ENCODE peak calls at places on chromosomes 3 and 15, in nine cellular contexts. One of them, this sample, is unnamed.

GRCh38 chr3:66336358-66336766 is 115.6 kb downstream of the SLC25A26 start:
- DNase-seq in cardiac muscle cell: peak
- DNase-seq in T-helper 9 cell: no peak
- DNase-seq in GM13976: no peak
- DNase-seq in CD8-positive, alpha-beta T cell: no peak
- DNase-seq in AG08396: no peak
- DNase-seq in stimulated activated CD8-positive, alpha-beta memory T cell treated with anti-CD3 and anti-CD28 coated beads, Interleukin-15, amount 100 ng/mL, for 48 hours: no peak
- DNase-seq in endothelial cell: no peak
- DNase-seq in activated CD8-positive, alpha-beta memory T cell treated with anti-CD3 and anti-CD28 coated beads for 24 hours: no peak
- DNase-seq in this sample: no peak

GRCh38 chr15:63895787-63896218 is 62.1 kb upstream of the HERC1 start:
- DNase-seq in cardiac muscle cell: no peak
- DNase-seq in T-helper 9 cell: no peak
- DNase-seq in GM13976: no peak
- DNase-seq in CD8-positive, alpha-beta T cell: no peak
- DNase-seq in AG08396: no peak
- DNase-seq in stimulated activated CD8-positive, alpha-beta memory T cell treated with anti-CD3 and anti-CD28 coated beads, Interleukin-15, amount 100 ng/mL, for 48 hours: no peak
- DNase-seq in endothelial cell: no peak
- DNase-seq in activated CD8-positive, alpha-beta memory T cell treated with anti-CD3 and anti-CD28 coated beads for 24 hours: no peak
- DNase-seq in this sample: no peak

GRCh38 chr15:101712078-101712477 is 12.2 kb downstream of the TARS3 start:
- DNase-seq in cardiac muscle cell: no peak
- DNase-seq in T-helper 9 cell: no peak
- DNase-seq in GM13976: no peak
- DNase-seq in CD8-positive, alpha-beta T cell: no peak
- DNase-seq in AG08396: no peak
- DNase-seq in stimulated activated CD8-positive, alpha-beta memory T cell treated with anti-CD3 and anti-CD28 coated beads, Interleukin-15, amount 100 ng/mL, for 48 hours: no peak
- DNase-seq in endothelial cell: no peak
- DNase-seq in activated CD8-positive, alpha-beta memory T cell treated with anti-CD3 and anti-CD28 coated beads for 24 hours: no peak
- DNase-seq in this sample: no peak

GRCh38 chr15:49769225-49769624 is 148.4 kb downstream of the DTWD1 start:
- DNase-seq in cardiac muscle cell: no peak
- DNase-seq in T-helper 9 cell: no peak
- DNase-seq in GM13976: no peak
- DNase-seq in CD8-positive, alpha-beta T cell: no peak
- DNase-seq in AG08396: no peak
- DNase-seq in stimulated activated CD8-positive, alpha-beta memory T cell treated with anti-CD3 and anti-CD28 coated beads, Interleukin-15, amount 100 ng/mL, for 48 hours: no peak
- DNase-seq in endothelial cell: no peak
- DNase-seq in activated CD8-positive, alpha-beta memory T cell treated with anti-CD3 and anti-CD28 coated beads for 24 hours: no peak
- DNase-seq in this sample: no peak

GRCh38 chr15:42737529-42738328 is 801 bp upstream of the CDAN1 start:
- DNase-seq in cardiac muscle cell: no peak
- DNase-seq in T-helper 9 cell: no peak
- DNase-seq in GM13976: no peak
- DNase-seq in CD8-positive, alpha-beta T cell: no peak
- DNase-seq in AG08396: no peak
- DNase-seq in stimulated activated CD8-positive, alpha-beta memory T cell treated with anti-CD3 and anti-CD28 coated beads, Interleukin-15, amount 100 ng/mL, for 48 hours: no peak
- DNase-seq in endothelial cell: no peak
- DNase-seq in activated CD8-positive, alpha-beta memory T cell treated with anti-CD3 and anti-CD28 coated beads for 24 hours: no peak
- DNase-seq in this sample: no peak

GRCh38 chr3:51830345-51830744 is 31.1 kb upstream of the IQCF2 start:
- DNase-seq in cardiac muscle cell: no peak
- DNase-seq in T-helper 9 cell: no peak
- DNase-seq in GM13976: no peak
- DNase-seq in CD8-positive, alpha-beta T cell: no peak
- DNase-seq in AG08396: no peak
- DNase-seq in stimulated activated CD8-positive, alpha-beta memory T cell treated with anti-CD3 and anti-CD28 coated beads, Interleukin-15, amount 100 ng/mL, for 48 hours: no peak
- DNase-seq in endothelial cell: no peak
- DNase-seq in activated CD8-positive, alpha-beta memory T cell treated with anti-CD3 and anti-CD28 coated beads for 24 hours: no peak
- DNase-seq in this sample: no peak

GRCh38 chr15:77409259-77410156 is 10.4 kb downstream of the PEAK1 start:
- DNase-seq in cardiac muscle cell: peak
- DNase-seq in T-helper 9 cell: no peak
- DNase-seq in GM13976: no peak
- DNase-seq in CD8-positive, alpha-beta T cell: peak
- DNase-seq in AG08396: no peak
- DNase-seq in stimulated activated CD8-positive, alpha-beta memory T cell treated with anti-CD3 and anti-CD28 coated beads, Interleukin-15, amount 100 ng/mL, for 48 hours: no peak
- DNase-seq in endothelial cell: no peak
- DNase-seq in activated CD8-positive, alpha-beta memory T cell treated with anti-CD3 and anti-CD28 coated beads for 24 hours: no peak
- DNase-seq in this sample: no peak

GRCh38 chr3:171972965-171973364 is 66.4 kb upstream of the FNDC3B start:
- DNase-seq in cardiac muscle cell: peak
- DNase-seq in T-helper 9 cell: no peak
- DNase-seq in GM13976: no peak
- DNase-seq in CD8-positive, alpha-beta T cell: no peak
- DNase-seq in AG08396: peak
- DNase-seq in stimulated activated CD8-positive, alpha-beta memory T cell treated with anti-CD3 and anti-CD28 coated beads, Interleukin-15, amount 100 ng/mL, for 48 hours: no peak
- DNase-seq in endothelial cell: no peak
- DNase-seq in activated CD8-positive, alpha-beta memory T cell treated with anti-CD3 and anti-CD28 coated beads for 24 hours: no peak
- DNase-seq in this sample: no peak

GRCh38 chr3:103923907-103924306 is 1442.8 kb upstream of the ALCAM start:
- DNase-seq in cardiac muscle cell: no peak
- DNase-seq in T-helper 9 cell: no peak
- DNase-seq in GM13976: no peak
- DNase-seq in CD8-positive, alpha-beta T cell: no peak
- DNase-seq in AG08396: no peak
- DNase-seq in stimulated activated CD8-positive, alpha-beta memory T cell treated with anti-CD3 and anti-CD28 coated beads, Interleukin-15, amount 100 ng/mL, for 48 hours: no peak
- DNase-seq in endothelial cell: no peak
- DNase-seq in activated CD8-positive, alpha-beta memory T cell treated with anti-CD3 and anti-CD28 coated beads for 24 hours: no peak
- DNase-seq in this sample: no peak

GRCh38 chr3:9750556-9751411 is 1.0 kb downstream of the OGG1 start:
- DNase-seq in cardiac muscle cell: no peak
- DNase-seq in T-helper 9 cell: no peak
- DNase-seq in GM13976: peak
- DNase-seq in CD8-positive, alpha-beta T cell: no peak
- DNase-seq in AG08396: no peak
- DNase-seq in stimulated activated CD8-positive, alpha-beta memory T cell treated with anti-CD3 and anti-CD28 coated beads, Interleukin-15, amount 100 ng/mL, for 48 hours: no peak
- DNase-seq in endothelial cell: no peak
- DNase-seq in activated CD8-positive, alpha-beta memory T cell treated with anti-CD3 and anti-CD28 coated beads for 24 hours: no peak
- DNase-seq in this sample: no peak

GRCh38 chr3:16803019-16803418 is 81.7 kb upstream of the PLCL2 start:
- DNase-seq in cardiac muscle cell: no peak
- DNase-seq in T-helper 9 cell: no peak
- DNase-seq in GM13976: no peak
- DNase-seq in CD8-positive, alpha-beta T cell: no peak
- DNase-seq in AG08396: no peak
- DNase-seq in stimulated activated CD8-positive, alpha-beta memory T cell treated with anti-CD3 and anti-CD28 coated beads, Interleukin-15, amount 100 ng/mL, for 48 hours: no peak
- DNase-seq in endothelial cell: no peak
- DNase-seq in activated CD8-positive, alpha-beta memory T cell treated with anti-CD3 and anti-CD28 coated beads for 24 hours: no peak
- DNase-seq in this sample: no peak

GRCh38 chr3:164199982-164200823 is 878.1 kb downstream of the SI start:
- DNase-seq in cardiac muscle cell: no peak
- DNase-seq in T-helper 9 cell: no peak
- DNase-seq in GM13976: no peak
- DNase-seq in CD8-positive, alpha-beta T cell: no peak
- DNase-seq in AG08396: no peak
- DNase-seq in stimulated activated CD8-positive, alpha-beta memory T cell treated with anti-CD3 and anti-CD28 coated beads, Interleukin-15, amount 100 ng/mL, for 48 hours: no peak
- DNase-seq in endothelial cell: no peak
- DNase-seq in activated CD8-positive, alpha-beta memory T cell treated with anti-CD3 and anti-CD28 coated beads for 24 hours: no peak
- DNase-seq in this sample: peak

GRCh38 chr3:52225452-52226228 is at the start of gene TLR9:
- DNase-seq in cardiac muscle cell: no peak
- DNase-seq in T-helper 9 cell: no peak
- DNase-seq in GM13976: peak
- DNase-seq in CD8-positive, alpha-beta T cell: no peak
- DNase-seq in AG08396: no peak
- DNase-seq in stimulated activated CD8-positive, alpha-beta memory T cell treated with anti-CD3 and anti-CD28 coated beads, Interleukin-15, amount 100 ng/mL, for 48 hours: no peak
- DNase-seq in endothelial cell: no peak
- DNase-seq in activated CD8-positive, alpha-beta memory T cell treated with anti-CD3 and anti-CD28 coated beads for 24 hours: peak
- DNase-seq in this sample: no peak

GRCh38 chr3:135271562-135272290 is 476.7 kb downstream of the EPHB1 start:
- DNase-seq in cardiac muscle cell: no peak
- DNase-seq in T-helper 9 cell: no peak
- DNase-seq in GM13976: no peak
- DNase-seq in CD8-positive, alpha-beta T cell: no peak
- DNase-seq in AG08396: no peak
- DNase-seq in stimulated activated CD8-positive, alpha-beta memory T cell treated with anti-CD3 and anti-CD28 coated beads, Interleukin-15, amount 100 ng/mL, for 48 hours: no peak
- DNase-seq in endothelial cell: no peak
- DNase-seq in activated CD8-positive, alpha-beta memory T cell treated with anti-CD3 and anti-CD28 coated beads for 24 hours: no peak
- DNase-seq in this sample: peak

GRCh38 chr3:129777806-129778205 is 115.7 kb downstream of the TMCC1 start:
- DNase-seq in cardiac muscle cell: peak
- DNase-seq in T-helper 9 cell: no peak
- DNase-seq in GM13976: no peak
- DNase-seq in CD8-positive, alpha-beta T cell: no peak
- DNase-seq in AG08396: peak
- DNase-seq in stimulated activated CD8-positive, alpha-beta memory T cell treated with anti-CD3 and anti-CD28 coated beads, Interleukin-15, amount 100 ng/mL, for 48 hours: no peak
- DNase-seq in endothelial cell: no peak
- DNase-seq in activated CD8-positive, alpha-beta memory T cell treated with anti-CD3 and anti-CD28 coated beads for 24 hours: no peak
- DNase-seq in this sample: no peak

GRCh38 chr3:158837232-158837631 is 35.4 kb downstream of the MFSD1 start:
- DNase-seq in cardiac muscle cell: no peak
- DNase-seq in T-helper 9 cell: no peak
- DNase-seq in GM13976: no peak
- DNase-seq in CD8-positive, alpha-beta T cell: no peak
- DNase-seq in AG08396: no peak
- DNase-seq in stimulated activated CD8-positive, alpha-beta memory T cell treated with anti-CD3 and anti-CD28 coated beads, Interleukin-15, amount 100 ng/mL, for 48 hours: no peak
- DNase-seq in endothelial cell: no peak
- DNase-seq in activated CD8-positive, alpha-beta memory T cell treated with anti-CD3 and anti-CD28 coated beads for 24 hours: no peak
- DNase-seq in this sample: no peak

GRCh38 chr3:197541756-197542539 is 13.8 kb downstream of the BDH1 start:
- DNase-seq in cardiac muscle cell: peak
- DNase-seq in T-helper 9 cell: no peak
- DNase-seq in GM13976: no peak
- DNase-seq in CD8-positive, alpha-beta T cell: no peak
- DNase-seq in AG08396: peak
- DNase-seq in stimulated activated CD8-positive, alpha-beta memory T cell treated with anti-CD3 and anti-CD28 coated beads, Interleukin-15, amount 100 ng/mL, for 48 hours: no peak
- DNase-seq in endothelial cell: peak
- DNase-seq in activated CD8-positive, alpha-beta memory T cell treated with anti-CD3 and anti-CD28 coated beads for 24 hours: peak
- DNase-seq in this sample: peak

GRCh38 chr3:100463002-100463401 is 29.4 kb upstream of the TMEM45A start:
- DNase-seq in cardiac muscle cell: peak
- DNase-seq in T-helper 9 cell: no peak
- DNase-seq in GM13976: peak
- DNase-seq in CD8-positive, alpha-beta T cell: no peak
- DNase-seq in AG08396: peak
- DNase-seq in stimulated activated CD8-positive, alpha-beta memory T cell treated with anti-CD3 and anti-CD28 coated beads, Interleukin-15, amount 100 ng/mL, for 48 hours: no peak
- DNase-seq in endothelial cell: peak
- DNase-seq in activated CD8-positive, alpha-beta memory T cell treated with anti-CD3 and anti-CD28 coated beads for 24 hours: no peak
- DNase-seq in this sample: peak

GRCh38 chr15:39135989-39136388 is 444.9 kb upstream of the THBS1 start:
- DNase-seq in cardiac muscle cell: peak
- DNase-seq in T-helper 9 cell: no peak
- DNase-seq in GM13976: no peak
- DNase-seq in CD8-positive, alpha-beta T cell: no peak
- DNase-seq in AG08396: peak
- DNase-seq in stimulated activated CD8-positive, alpha-beta memory T cell treated with anti-CD3 and anti-CD28 coated beads, Interleukin-15, amount 100 ng/mL, for 48 hours: no peak
- DNase-seq in endothelial cell: no peak
- DNase-seq in activated CD8-positive, alpha-beta memory T cell treated with anti-CD3 and anti-CD28 coated beads for 24 hours: no peak
- DNase-seq in this sample: no peak

GRCh38 chr15:51323749-51324148 is 14.6 kb downstream of the CYP19A1 start:
- DNase-seq in cardiac muscle cell: no peak
- DNase-seq in T-helper 9 cell: no peak
- DNase-seq in GM13976: no peak
- DNase-seq in CD8-positive, alpha-beta T cell: no peak
- DNase-seq in AG08396: no peak
- DNase-seq in stimulated activated CD8-positive, alpha-beta memory T cell treated with anti-CD3 and anti-CD28 coated beads, Interleukin-15, amount 100 ng/mL, for 48 hours: no peak
- DNase-seq in endothelial cell: no peak
- DNase-seq in activated CD8-positive, alpha-beta memory T cell treated with anti-CD3 and anti-CD28 coated beads for 24 hours: no peak
- DNase-seq in this sample: no peak

GRCh38 chr3:151684104-151684503 is 49.6 kb upstream of the AADACL2 start:
- DNase-seq in cardiac muscle cell: no peak
- DNase-seq in T-helper 9 cell: no peak
- DNase-seq in GM13976: no peak
- DNase-seq in CD8-positive, alpha-beta T cell: no peak
- DNase-seq in AG08396: no peak
- DNase-seq in stimulated activated CD8-positive, alpha-beta memory T cell treated with anti-CD3 and anti-CD28 coated beads, Interleukin-15, amount 100 ng/mL, for 48 hours: no peak
- DNase-seq in endothelial cell: no peak
- DNase-seq in activated CD8-positive, alpha-beta memory T cell treated with anti-CD3 and anti-CD28 coated beads for 24 hours: no peak
- DNase-seq in this sample: no peak

GRCh38 chr3:151468284-151468917 is 7.5 kb upstream of the IGSF10 start:
- DNase-seq in cardiac muscle cell: peak
- DNase-seq in T-helper 9 cell: peak
- DNase-seq in GM13976: peak
- DNase-seq in CD8-positive, alpha-beta T cell: peak
- DNase-seq in AG08396: peak
- DNase-seq in stimulated activated CD8-positive, alpha-beta memory T cell treated with anti-CD3 and anti-CD28 coated beads, Interleukin-15, amount 100 ng/mL, for 48 hours: no peak
- DNase-seq in endothelial cell: peak
- DNase-seq in activated CD8-positive, alpha-beta memory T cell treated with anti-CD3 and anti-CD28 coated beads for 24 hours: no peak
- DNase-seq in this sample: peak

GRCh38 chr15:60423540-60423939 is 25.8 kb upstream of the ANXA2 start:
- DNase-seq in cardiac muscle cell: peak
- DNase-seq in T-helper 9 cell: no peak
- DNase-seq in GM13976: no peak
- DNase-seq in CD8-positive, alpha-beta T cell: no peak
- DNase-seq in AG08396: peak
- DNase-seq in stimulated activated CD8-positive, alpha-beta memory T cell treated with anti-CD3 and anti-CD28 coated beads, Interleukin-15, amount 100 ng/mL, for 48 hours: no peak
- DNase-seq in endothelial cell: peak
- DNase-seq in activated CD8-positive, alpha-beta memory T cell treated with anti-CD3 and anti-CD28 coated beads for 24 hours: no peak
- DNase-seq in this sample: peak

GRCh38 chr3:17607905-17608304 is 134.5 kb downstream of the TBC1D5 start:
- DNase-seq in cardiac muscle cell: no peak
- DNase-seq in T-helper 9 cell: no peak
- DNase-seq in GM13976: no peak
- DNase-seq in CD8-positive, alpha-beta T cell: no peak
- DNase-seq in AG08396: no peak
- DNase-seq in stimulated activated CD8-positive, alpha-beta memory T cell treated with anti-CD3 and anti-CD28 coated beads, Interleukin-15, amount 100 ng/mL, for 48 hours: no peak
- DNase-seq in endothelial cell: no peak
- DNase-seq in activated CD8-positive, alpha-beta memory T cell treated with anti-CD3 and anti-CD28 coated beads for 24 hours: no peak
- DNase-seq in this sample: no peak

GRCh38 chr3:122246214-122246613 is 62.7 kb downstream of the CASR start:
- DNase-seq in cardiac muscle cell: peak
- DNase-seq in T-helper 9 cell: no peak
- DNase-seq in GM13976: no peak
- DNase-seq in CD8-positive, alpha-beta T cell: no peak
- DNase-seq in AG08396: no peak
- DNase-seq in stimulated activated CD8-positive, alpha-beta memory T cell treated with anti-CD3 and anti-CD28 coated beads, Interleukin-15, amount 100 ng/mL, for 48 hours: no peak
- DNase-seq in endothelial cell: no peak
- DNase-seq in activated CD8-positive, alpha-beta memory T cell treated with anti-CD3 and anti-CD28 coated beads for 24 hours: no peak
- DNase-seq in this sample: no peak

GRCh38 chr3:38555149-38555840 is 59.2 kb downstream of the EXOG start:
- DNase-seq in cardiac muscle cell: no peak
- DNase-seq in T-helper 9 cell: no peak
- DNase-seq in GM13976: no peak
- DNase-seq in CD8-positive, alpha-beta T cell: no peak
- DNase-seq in AG08396: no peak
- DNase-seq in stimulated activated CD8-positive, alpha-beta memory T cell treated with anti-CD3 and anti-CD28 coated beads, Interleukin-15, amount 100 ng/mL, for 48 hours: no peak
- DNase-seq in endothelial cell: no peak
- DNase-seq in activated CD8-positive, alpha-beta memory T cell treated with anti-CD3 and anti-CD28 coated beads for 24 hours: no peak
- DNase-seq in this sample: no peak

GRCh38 chr3:158792709-158793108 is 9.1 kb upstream of the MFSD1 start:
- DNase-seq in cardiac muscle cell: peak
- DNase-seq in T-helper 9 cell: no peak
- DNase-seq in GM13976: no peak
- DNase-seq in CD8-positive, alpha-beta T cell: no peak
- DNase-seq in AG08396: peak
- DNase-seq in stimulated activated CD8-positive, alpha-beta memory T cell treated with anti-CD3 and anti-CD28 coated beads, Interleukin-15, amount 100 ng/mL, for 48 hours: no peak
- DNase-seq in endothelial cell: no peak
- DNase-seq in activated CD8-positive, alpha-beta memory T cell treated with anti-CD3 and anti-CD28 coated beads for 24 hours: no peak
- DNase-seq in this sample: no peak

GRCh38 chr3:122767690-122768372 is 25.8 kb downstream of the HSPBAP1 start:
- DNase-seq in cardiac muscle cell: peak
- DNase-seq in T-helper 9 cell: no peak
- DNase-seq in GM13976: no peak
- DNase-seq in CD8-positive, alpha-beta T cell: no peak
- DNase-seq in AG08396: no peak
- DNase-seq in stimulated activated CD8-positive, alpha-beta memory T cell treated with anti-CD3 and anti-CD28 coated beads, Interleukin-15, amount 100 ng/mL, for 48 hours: no peak
- DNase-seq in endothelial cell: no peak
- DNase-seq in activated CD8-positive, alpha-beta memory T cell treated with anti-CD3 and anti-CD28 coated beads for 24 hours: no peak
- DNase-seq in this sample: no peak

GRCh38 chr3:31559872-31560534 is 27.3 kb downstream of the STT3B start:
- DNase-seq in cardiac muscle cell: no peak
- DNase-seq in T-helper 9 cell: no peak
- DNase-seq in GM13976: no peak
- DNase-seq in CD8-positive, alpha-beta T cell: no peak
- DNase-seq in AG08396: no peak
- DNase-seq in stimulated activated CD8-positive, alpha-beta memory T cell treated with anti-CD3 and anti-CD28 coated beads, Interleukin-15, amount 100 ng/mL, for 48 hours: no peak
- DNase-seq in endothelial cell: no peak
- DNase-seq in activated CD8-positive, alpha-beta memory T cell treated with anti-CD3 and anti-CD28 coated beads for 24 hours: no peak
- DNase-seq in this sample: no peak

GRCh38 chr3:188792788-188793187 is 379.0 kb upstream of the TPRG1 start:
- DNase-seq in cardiac muscle cell: peak
- DNase-seq in T-helper 9 cell: no peak
- DNase-seq in GM13976: no peak
- DNase-seq in CD8-positive, alpha-beta T cell: no peak
- DNase-seq in AG08396: no peak
- DNase-seq in stimulated activated CD8-positive, alpha-beta memory T cell treated with anti-CD3 and anti-CD28 coated beads, Interleukin-15, amount 100 ng/mL, for 48 hours: no peak
- DNase-seq in endothelial cell: peak
- DNase-seq in activated CD8-positive, alpha-beta memory T cell treated with anti-CD3 and anti-CD28 coated beads for 24 hours: no peak
- DNase-seq in this sample: peak

GRCh38 chr3:12984023-12984823 is 89.0 kb downstream of the IQSEC1 start:
- DNase-seq in cardiac muscle cell: peak
- DNase-seq in T-helper 9 cell: no peak
- DNase-seq in GM13976: peak
- DNase-seq in CD8-positive, alpha-beta T cell: peak
- DNase-seq in AG08396: peak
- DNase-seq in stimulated activated CD8-positive, alpha-beta memory T cell treated with anti-CD3 and anti-CD28 coated beads, Interleukin-15, amount 100 ng/mL, for 48 hours: peak
- DNase-seq in endothelial cell: peak
- DNase-seq in activated CD8-positive, alpha-beta memory T cell treated with anti-CD3 and anti-CD28 coated beads for 24 hours: peak
- DNase-seq in this sample: peak